ENCODE peak calls at places on chromosome 15, in eight cellular contexts. One of them, this sample, is unnamed.

GRCh38 chr15:33866101-33866737 is 102.1 kb upstream of the CHRM5 start:
- DNase-seq in right lobe of liver: no peak
- DNase-seq in astrocyte of the cerebellum: no peak
- DNase-seq in CD8-positive, alpha-beta T cell: no peak
- DNase-seq in B cell: no peak
- DNase-seq in ovary: no peak
- DNase-seq in cardiac fibroblast: no peak
- DNase-seq in breast epithelium: no peak
- DNase-seq in this sample: no peak

GRCh38 chr15:53962646-53963561 is 15.3 kb upstream of the UNC13C start:
- DNase-seq in right lobe of liver: no peak
- DNase-seq in astrocyte of the cerebellum: no peak
- DNase-seq in CD8-positive, alpha-beta T cell: no peak
- DNase-seq in B cell: no peak
- DNase-seq in ovary: no peak
- DNase-seq in cardiac fibroblast: peak; percentile 6
- DNase-seq in breast epithelium: no peak
- DNase-seq in this sample: no peak

GRCh38 chr15:67212655-67213054 is 41.8 kb downstream of the AAGAB start:
- DNase-seq in right lobe of liver: no peak
- DNase-seq in astrocyte of the cerebellum: no peak
- DNase-seq in CD8-positive, alpha-beta T cell: no peak
- DNase-seq in B cell: no peak
- DNase-seq in ovary: no peak
- DNase-seq in cardiac fibroblast: no peak
- DNase-seq in breast epithelium: no peak
- DNase-seq in this sample: no peak

GRCh38 chr15:62519900-62520299 is 354.8 kb upstream of the C2CD4B start:
- DNase-seq in right lobe of liver: no peak
- DNase-seq in astrocyte of the cerebellum: no peak
- DNase-seq in CD8-positive, alpha-beta T cell: no peak
- DNase-seq in B cell: no peak
- DNase-seq in ovary: no peak
- DNase-seq in cardiac fibroblast: no peak
- DNase-seq in breast epithelium: no peak
- DNase-seq in this sample: no peak

GRCh38 chr15:98727115-98728040 is 79.0 kb downstream of the IGF1R start:
- DNase-seq in right lobe of liver: peak; percentile 72
- DNase-seq in astrocyte of the cerebellum: peak; percentile 87
- DNase-seq in CD8-positive, alpha-beta T cell: no peak
- DNase-seq in B cell: no peak
- DNase-seq in ovary: peak; percentile 85
- DNase-seq in cardiac fibroblast: peak; percentile 94
- DNase-seq in breast epithelium: peak; percentile 93
- DNase-seq in this sample: peak; percentile 51

GRCh38 chr15:86076468-86076867 is 3.2 kb upstream of the AGBL1 start:
- DNase-seq in right lobe of liver: no peak
- DNase-seq in astrocyte of the cerebellum: no peak
- DNase-seq in CD8-positive, alpha-beta T cell: no peak
- DNase-seq in B cell: no peak
- DNase-seq in ovary: no peak
- DNase-seq in cardiac fibroblast: no peak
- DNase-seq in breast epithelium: no peak
- DNase-seq in this sample: no peak

GRCh38 chr15:44550256-44550655 is 13.3 kb downstream of the EIF3J start:
- DNase-seq in right lobe of liver: no peak
- DNase-seq in astrocyte of the cerebellum: peak; percentile 19
- DNase-seq in CD8-positive, alpha-beta T cell: no peak
- DNase-seq in B cell: no peak
- DNase-seq in ovary: no peak
- DNase-seq in cardiac fibroblast: peak; percentile 72
- DNase-seq in breast epithelium: no peak
- DNase-seq in this sample: no peak

GRCh38 chr15:99062226-99062625 is 42.7 kb upstream of the SYNM start:
- DNase-seq in right lobe of liver: no peak
- DNase-seq in astrocyte of the cerebellum: no peak
- DNase-seq in CD8-positive, alpha-beta T cell: no peak
- DNase-seq in B cell: no peak
- DNase-seq in ovary: no peak
- DNase-seq in cardiac fibroblast: no peak
- DNase-seq in breast epithelium: no peak
- DNase-seq in this sample: no peak

GRCh38 chr15:64460206-64460736 is at the start of gene ZNF609:
- DNase-seq in right lobe of liver: peak; percentile 92
- DNase-seq in astrocyte of the cerebellum: peak; percentile 85
- DNase-seq in CD8-positive, alpha-beta T cell: peak; percentile 83
- DNase-seq in B cell: peak; percentile 79
- DNase-seq in ovary: peak; percentile 91
- DNase-seq in cardiac fibroblast: peak; percentile 96
- DNase-seq in breast epithelium: peak; percentile 90
- DNase-seq in this sample: peak; percentile 69

GRCh38 chr15:57440799-57441198 is 64.5 kb downstream of the CGNL1 start:
- DNase-seq in right lobe of liver: no peak
- DNase-seq in astrocyte of the cerebellum: peak; percentile 91
- DNase-seq in CD8-positive, alpha-beta T cell: no peak
- DNase-seq in B cell: no peak
- DNase-seq in ovary: no peak
- DNase-seq in cardiac fibroblast: peak; percentile 85
- DNase-seq in breast epithelium: no peak
- DNase-seq in this sample: peak; percentile 79

GRCh38 chr15:80825361-80826030 is 46.3 kb downstream of the CEMIP start:
- DNase-seq in right lobe of liver: no peak
- DNase-seq in astrocyte of the cerebellum: peak; percentile 94
- DNase-seq in CD8-positive, alpha-beta T cell: no peak
- DNase-seq in B cell: no peak
- DNase-seq in ovary: no peak
- DNase-seq in cardiac fibroblast: no peak
- DNase-seq in breast epithelium: no peak
- DNase-seq in this sample: no peak

GRCh38 chr15:52652984-52653383 is 26.2 kb downstream of the ATOSA start:
- DNase-seq in right lobe of liver: no peak
- DNase-seq in astrocyte of the cerebellum: peak; percentile 9
- DNase-seq in CD8-positive, alpha-beta T cell: no peak
- DNase-seq in B cell: no peak
- DNase-seq in ovary: no peak
- DNase-seq in cardiac fibroblast: peak; percentile 47
- DNase-seq in breast epithelium: no peak
- DNase-seq in this sample: no peak

GRCh38 chr15:59594493-59594942 is 17.1 kb upstream of the GCNT3 start:
- DNase-seq in right lobe of liver: no peak
- DNase-seq in astrocyte of the cerebellum: no peak
- DNase-seq in CD8-positive, alpha-beta T cell: no peak
- DNase-seq in B cell: no peak
- DNase-seq in ovary: peak; percentile 27
- DNase-seq in cardiac fibroblast: peak; percentile 64
- DNase-seq in breast epithelium: no peak
- DNase-seq in this sample: peak; percentile 99

GRCh38 chr15:94175420-94175819 is 55.9 kb upstream of the MCTP2 start:
- DNase-seq in right lobe of liver: no peak
- DNase-seq in astrocyte of the cerebellum: no peak
- DNase-seq in CD8-positive, alpha-beta T cell: no peak
- DNase-seq in B cell: no peak
- DNase-seq in ovary: no peak
- DNase-seq in cardiac fibroblast: no peak
- DNase-seq in breast epithelium: no peak
- DNase-seq in this sample: no peak

GRCh38 chr15:39580630-39581500 is at the start of gene THBS1:
- DNase-seq in right lobe of liver: peak; percentile 76
- DNase-seq in astrocyte of the cerebellum: peak; percentile 79
- DNase-seq in CD8-positive, alpha-beta T cell: peak; percentile 11
- DNase-seq in B cell: no peak
- DNase-seq in ovary: peak; percentile 93
- DNase-seq in cardiac fibroblast: peak; percentile 99
- DNase-seq in breast epithelium: peak; percentile 82
- DNase-seq in this sample: no peak
- TF ChIP-seq CTCF in right lobe of liver: no peak
- TF ChIP-seq CTCF in astrocyte of the cerebellum: no peak
- TF ChIP-seq CTCF in CD8-positive, alpha-beta T cell: no peak
- TF ChIP-seq CTCF in B cell: no peak
- TF ChIP-seq CTCF in ovary: no peak
- TF ChIP-seq CTCF in cardiac fibroblast: no peak
- TF ChIP-seq CTCF in breast epithelium: no peak
- TF ChIP-seq CTCF in this sample: no peak

GRCh38 chr15:42151736-42152135 is 4.7 kb downstream of the PLA2G4F start:
- DNase-seq in right lobe of liver: no peak
- DNase-seq in astrocyte of the cerebellum: no peak
- DNase-seq in CD8-positive, alpha-beta T cell: no peak
- DNase-seq in B cell: peak; percentile 15
- DNase-seq in ovary: no peak
- DNase-seq in cardiac fibroblast: peak; percentile 15
- DNase-seq in breast epithelium: no peak
- DNase-seq in this sample: no peak

GRCh38 chr15:42150246-42150970 is 6.0 kb downstream of the PLA2G4F start:
- DNase-seq in right lobe of liver: no peak
- DNase-seq in astrocyte of the cerebellum: no peak
- DNase-seq in CD8-positive, alpha-beta T cell: no peak
- DNase-seq in B cell: no peak
- DNase-seq in ovary: no peak
- DNase-seq in cardiac fibroblast: no peak
- DNase-seq in breast epithelium: peak; percentile 43
- DNase-seq in this sample: no peak

GRCh38 chr15:42151012-42151615 is 5.3 kb downstream of the PLA2G4F start:
- DNase-seq in right lobe of liver: no peak
- DNase-seq in astrocyte of the cerebellum: no peak
- DNase-seq in CD8-positive, alpha-beta T cell: no peak
- DNase-seq in B cell: peak; percentile 21
- DNase-seq in ovary: no peak
- DNase-seq in cardiac fibroblast: no peak
- DNase-seq in breast epithelium: no peak
- DNase-seq in this sample: no peak

GRCh38 chr15:42148808-42149492 is 7.5 kb downstream of the PLA2G4F start:
- DNase-seq in right lobe of liver: no peak
- DNase-seq in astrocyte of the cerebellum: no peak
- DNase-seq in CD8-positive, alpha-beta T cell: no peak
- DNase-seq in B cell: no peak
- DNase-seq in ovary: no peak
- DNase-seq in cardiac fibroblast: no peak
- DNase-seq in breast epithelium: no peak
- DNase-seq in this sample: no peak

DNA sequence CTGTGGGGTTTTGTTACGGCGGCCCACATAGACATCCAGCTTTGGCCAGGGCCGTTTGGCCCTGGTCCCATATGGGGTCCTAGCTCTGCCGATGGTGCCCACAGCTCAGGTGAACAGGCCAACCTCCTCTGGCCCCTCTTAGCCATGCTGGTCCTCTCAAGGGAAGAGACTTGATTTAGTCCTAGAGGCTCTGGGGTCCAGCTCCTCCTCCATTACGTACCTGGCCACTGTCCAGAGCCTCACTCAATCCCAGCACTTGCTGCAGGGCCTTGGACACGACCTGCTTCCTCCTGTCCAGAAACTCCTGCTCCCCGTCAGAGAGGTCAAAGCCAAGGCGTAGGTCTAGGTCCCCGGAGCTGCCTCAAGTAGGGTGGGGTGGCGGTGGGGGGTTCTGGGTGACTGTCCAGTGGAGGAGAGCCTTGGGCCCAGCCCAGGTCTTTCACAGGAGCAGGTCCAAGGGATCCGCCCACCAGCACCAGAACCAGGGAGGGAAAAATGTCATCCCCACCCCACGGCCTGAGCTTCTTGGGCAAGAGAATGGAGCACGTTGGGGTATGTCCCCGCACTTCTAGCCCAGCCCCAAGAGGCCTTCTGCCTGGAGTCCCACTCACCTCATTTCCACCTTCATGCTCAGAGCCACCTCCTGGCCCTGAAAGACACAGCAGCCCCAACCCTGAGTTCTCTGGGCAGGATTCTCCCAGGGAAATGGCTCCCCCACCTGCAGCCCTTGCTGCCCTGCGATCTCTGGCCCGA is 6.8 kb downstream of the PLA2G4F start:
- DNase-seq in right lobe of liver: no peak
- DNase-seq in astrocyte of the cerebellum: no peak
- DNase-seq in CD8-positive, alpha-beta T cell: no peak
- DNase-seq in B cell: no peak
- DNase-seq in ovary: no peak
- DNase-seq in cardiac fibroblast: no peak
- DNase-seq in breast epithelium: no peak
- DNase-seq in this sample: no peak
- TF ChIP-seq CTCF in right lobe of liver: no peak
- TF ChIP-seq CTCF in astrocyte of the cerebellum: no peak
- TF ChIP-seq CTCF in CD8-positive, alpha-beta T cell: no peak
- TF ChIP-seq CTCF in B cell: no peak
- TF ChIP-seq CTCF in ovary: no peak
- TF ChIP-seq CTCF in cardiac fibroblast: no peak
- TF ChIP-seq CTCF in breast epithelium: no peak
- TF ChIP-seq CTCF in this sample: no peak

GRCh38 chr15:69979783-69980182 is 117.9 kb downstream of the TLE3 start:
- DNase-seq in right lobe of liver: no peak
- DNase-seq in astrocyte of the cerebellum: no peak
- DNase-seq in CD8-positive, alpha-beta T cell: no peak
- DNase-seq in B cell: peak; percentile 95
- DNase-seq in ovary: no peak
- DNase-seq in cardiac fibroblast: no peak
- DNase-seq in breast epithelium: no peak
- DNase-seq in this sample: no peak

GRCh38 chr15:69982037-69982436 is 115.7 kb downstream of the TLE3 start:
- DNase-seq in right lobe of liver: no peak
- DNase-seq in astrocyte of the cerebellum: no peak
- DNase-seq in CD8-positive, alpha-beta T cell: no peak
- DNase-seq in B cell: no peak
- DNase-seq in ovary: no peak
- DNase-seq in cardiac fibroblast: no peak
- DNase-seq in breast epithelium: no peak
- DNase-seq in this sample: no peak

GRCh38 chr15:69980311-69981059 is 117.2 kb downstream of the TLE3 start:
- DNase-seq in right lobe of liver: no peak
- DNase-seq in astrocyte of the cerebellum: no peak
- DNase-seq in CD8-positive, alpha-beta T cell: no peak
- DNase-seq in B cell: no peak
- DNase-seq in ovary: no peak
- DNase-seq in cardiac fibroblast: no peak
- DNase-seq in breast epithelium: no peak
- DNase-seq in this sample: no peak

GRCh38 chr15:69978603-69979002 is 119.1 kb downstream of the TLE3 start:
- DNase-seq in right lobe of liver: no peak
- DNase-seq in astrocyte of the cerebellum: no peak
- DNase-seq in CD8-positive, alpha-beta T cell: no peak
- DNase-seq in B cell: no peak
- DNase-seq in ovary: no peak
- DNase-seq in cardiac fibroblast: no peak
- DNase-seq in breast epithelium: no peak
- DNase-seq in this sample: no peak

GRCh38 chr15:69979269-69979668 is 118.4 kb downstream of the TLE3 start:
- DNase-seq in right lobe of liver: no peak
- DNase-seq in astrocyte of the cerebellum: no peak
- DNase-seq in CD8-positive, alpha-beta T cell: no peak
- DNase-seq in B cell: peak; percentile 61
- DNase-seq in ovary: no peak
- DNase-seq in cardiac fibroblast: no peak
- DNase-seq in breast epithelium: no peak
- DNase-seq in this sample: peak; percentile 3
- TF ChIP-seq CTCF in right lobe of liver: no peak
- TF ChIP-seq CTCF in astrocyte of the cerebellum: no peak
- TF ChIP-seq CTCF in CD8-positive, alpha-beta T cell: no peak
- TF ChIP-seq CTCF in B cell: no peak
- TF ChIP-seq CTCF in ovary: no peak
- TF ChIP-seq CTCF in cardiac fibroblast: no peak
- TF ChIP-seq CTCF in breast epithelium: no peak
- TF ChIP-seq CTCF in this sample: peak; percentile 30

DNA sequence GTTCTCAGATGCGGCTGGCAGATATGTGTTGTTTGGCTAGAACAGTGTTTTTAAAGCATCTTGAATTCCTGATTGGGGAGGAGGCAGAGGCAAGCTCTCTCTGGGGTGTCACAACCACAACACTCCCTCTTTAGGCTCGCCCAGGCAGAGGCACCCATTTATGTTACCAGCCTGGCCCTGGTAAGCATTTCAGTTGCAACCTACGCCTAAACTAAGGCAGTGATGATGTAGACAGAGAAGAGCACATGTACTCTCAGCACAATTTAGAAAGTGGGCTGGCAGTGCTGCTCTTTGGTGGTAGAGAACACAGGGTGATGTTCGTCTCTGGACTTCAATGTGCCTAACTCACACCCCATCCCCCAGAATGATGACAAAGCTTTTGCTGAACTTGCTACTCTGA is 41.2 kb upstream of the TJP1 start:
- DNase-seq in right lobe of liver: no peak
- DNase-seq in astrocyte of the cerebellum: no peak
- DNase-seq in CD8-positive, alpha-beta T cell: no peak
- DNase-seq in B cell: no peak
- DNase-seq in ovary: no peak
- DNase-seq in cardiac fibroblast: no peak
- DNase-seq in breast epithelium: no peak
- DNase-seq in this sample: no peak
- TF ChIP-seq CTCF in right lobe of liver: no peak
- TF ChIP-seq CTCF in astrocyte of the cerebellum: no peak
- TF ChIP-seq CTCF in CD8-positive, alpha-beta T cell: no peak
- TF ChIP-seq CTCF in B cell: no peak
- TF ChIP-seq CTCF in ovary: no peak
- TF ChIP-seq CTCF in cardiac fibroblast: no peak
- TF ChIP-seq CTCF in breast epithelium: no peak
- TF ChIP-seq CTCF in this sample: no peak

This sample was measured in epithelial cell of proximal tubule.